ENCODE peak calls at places on chromosome 5, in seven cellular contexts. K, G, Z, T, Q, P and H are unnamed samples.

GRCh38 chr5:82329393-82329792 is 51.2 kb upstream of the RPS23 start:
- DNase-seq in Z (no peak), P (no peak), T (no peak), Q (no peak), K (no peak), G (no peak), H (no peak)

GRCh38 chr5:135432113-135432512 is 15.0 kb downstream of the DCANP1 start:
- DNase-seq in G (no peak), P (no peak), Z (no peak), T (no peak), Q (no peak), K (no peak), H (no peak)

GRCh38 chr5:167759411-167759821 is 532.0 kb upstream of the WWC1 start:
- DNase-seq in Z (no peak), T (peak), Q (no peak), K (no peak), P (peak), G (no peak), H (no peak)

GRCh38 chr5:163613150-163613442 is 107.7 kb downstream of the MAT2B start:
- DNase-seq in P (no peak), G (no peak), Q (no peak), K (no peak), Z (no peak), T (no peak), H (no peak)

GRCh38 chr5:34736445-34737119 is 80.5 kb downstream of the RAI14 start:
- DNase-seq in K (no peak), T (peak), G (no peak), P (peak), Z (no peak), Q (no peak), H (no peak)

GRCh38 chr5:160289721-160290120 is 22.6 kb downstream of the CCNJL start:
- DNase-seq in P (no peak), Z (no peak), Q (no peak), G (peak), T (no peak), K (no peak), H (no peak)

GRCh38 chr5:61275841-61276240 is 56.2 kb upstream of the ZSWIM6 start:
- DNase-seq in Q (no peak), P (peak), K (peak), T (peak), G (peak), Z (no peak), H (no peak)

GRCh38 chr5:169772256-169772655 is 135.2 kb downstream of the DOCK2 start:
- DNase-seq in P (no peak), Z (no peak), G (no peak), T (peak), Q (no peak), K (no peak), H (no peak)

GRCh38 chr5:83471405-83472212 is at the start of gene VCAN:
- DNase-seq in P (peak), Z (no peak), T (peak), G (peak), K (peak), Q (peak), H (no peak)

GRCh38 chr5:157400741-157401140 is 59.3 kb upstream of the NIPAL4 start:
- DNase-seq in Z (no peak), Q (no peak), T (no peak), P (peak), G (no peak), K (no peak), H (no peak)

GRCh38 chr5:141650851-141651727 is at the start of gene FCHSD1:
- DNase-seq in T (peak), Q (peak), K (peak), G (peak), Z (peak), P (peak), H (peak)

GRCh38 chr5:181076920-181077319 is 36.9 kb downstream of the BTNL9 start:
- DNase-seq in Q (no peak), T (no peak), P (no peak), Z (no peak), K (no peak), G (no peak), H (no peak)

GRCh38 chr5:80566711-80567259 is 3.3 kb downstream of the ANKRD34B start:
- DNase-seq in T (no peak), Z (no peak), Q (no peak), P (no peak), G (no peak), K (no peak), H (no peak)

GRCh38 chr5:33659526-33660169 is 218.9 kb downstream of the TARS1 start:
- DNase-seq in Z (no peak), T (no peak), G (no peak), P (no peak), K (no peak), Q (no peak), H (no peak)

GRCh38 chr5:27191786-27192505 is 153.6 kb upstream of the CDH9 start:
- DNase-seq in P (peak), Q (no peak), G (no peak), T (peak), Z (no peak), K (no peak), H (no peak)

GRCh38 chr5:62653001-62653863 is 74.6 kb downstream of the LRRC70 start:
- DNase-seq in G (no peak), Q (no peak), P (peak), T (peak), K (no peak), Z (no peak), H (no peak)

GRCh38 chr5:36090033-36090432 is 23.4 kb upstream of the UGT3A2 start:
- DNase-seq in K (no peak), G (peak), Q (peak), T (peak), Z (no peak), P (peak), H (no peak)

GRCh38 chr5:142611154-142611553 is 74.7 kb downstream of the FGF1 start:
- DNase-seq in K (no peak), Q (peak), P (peak), G (peak), Z (peak), T (peak), H (peak)

GRCh38 chr5:65075623-65076250 is 307.0 kb downstream of the CWC27 start:
- DNase-seq in G (no peak), K (no peak), T (no peak), Z (no peak), P (peak), Q (no peak), H (no peak)

DNA sequence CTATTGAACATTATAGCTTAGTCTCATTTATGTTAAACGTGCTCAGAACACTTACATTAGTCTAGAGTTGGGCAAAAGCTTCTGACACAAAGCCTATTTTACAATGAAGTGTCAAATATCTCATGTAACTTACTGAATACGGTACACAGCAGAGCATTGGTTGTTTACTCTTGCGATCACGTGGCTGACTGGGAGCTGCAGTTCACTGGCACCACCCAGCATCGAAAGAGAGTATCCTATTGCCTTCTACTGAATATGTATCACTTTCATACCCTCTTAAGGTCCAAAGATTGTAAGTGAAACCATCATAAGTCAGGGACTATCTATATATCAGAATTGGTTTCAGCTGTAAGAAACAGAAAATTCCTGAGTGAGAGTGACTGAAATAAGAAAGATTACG is 42.6 kb upstream of the OSMR start:
- DNase-seq in P (no peak), T (no peak), G (no peak), K (no peak), Q (no peak), Z (no peak), H (no peak)
- TF ChIP-seq CTCF in P (no peak), T (no peak), G (no peak), K (no peak), Q (no peak), Z (no peak), H (no peak)

GRCh38 chr5:150400020-150400326 is 12.7 kb downstream of the CD74 start:
- DNase-seq in Q (no peak), K (no peak), T (no peak), G (peak), P (no peak), Z (no peak), H (no peak)

GRCh38 chr5:150399158-150400019 is 13.3 kb downstream of the CD74 start:
- DNase-seq in Q (no peak), P (no peak), K (no peak), T (no peak), G (peak), Z (no peak), H (no peak)

GRCh38 chr5:150396247-150396646 is 16.5 kb downstream of the CD74 start:
- DNase-seq in Q (no peak), Z (no peak), T (no peak), K (no peak), P (no peak), G (no peak), H (no peak)

GRCh38 chr5:150398432-150399157 is 14.1 kb downstream of the CD74 start:
- DNase-seq in K (peak), P (no peak), T (no peak), Z (no peak), G (peak), Q (no peak), H (no peak)

GRCh38 chr5:150397749-150398431 is 14.8 kb downstream of the CD74 start:
- DNase-seq in Q (no peak), K (no peak), Z (no peak), P (no peak), G (no peak), T (no peak), H (no peak)
- TF ChIP-seq CTCF in Q (no peak), K (no peak), Z (no peak), P (no peak), G (no peak), T (no peak), H (peak)

DNA sequence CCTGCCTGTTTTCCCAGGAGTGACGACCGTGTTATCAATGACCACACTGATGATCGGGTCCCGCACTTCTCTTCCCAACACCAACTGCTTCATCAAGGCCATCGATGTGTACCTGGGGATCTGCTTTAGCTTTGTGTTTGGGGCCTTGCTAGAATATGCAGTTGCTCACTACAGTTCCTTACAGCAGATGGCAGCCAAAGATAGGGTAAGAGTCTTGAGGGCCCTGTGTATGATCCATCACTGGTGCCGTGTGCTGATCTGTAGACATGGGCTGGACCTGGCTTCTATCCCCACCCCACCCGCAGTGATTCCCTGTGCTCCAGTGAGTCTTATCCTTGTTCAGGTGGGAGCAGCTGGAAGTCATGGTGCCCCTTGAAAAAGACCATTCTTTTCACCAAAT is 26.0 kb downstream of the GABRP start:
- DNase-seq in K (no peak), P (peak), T (peak), G (peak), Z (no peak), Q (no peak), H (peak)
- TF ChIP-seq CTCF in K (no peak), P (peak), T (peak), G (peak), Z (no peak), Q (no peak), H (peak)

GRCh38 chr5:89263846-89264245 is 380.9 kb upstream of the MEF2C start:
- DNase-seq in G (peak), P (no peak), K (no peak), T (no peak), Z (no peak), Q (no peak), H (no peak)
- TF ChIP-seq CTCF in G (no peak), P (no peak), K (no peak), T (no peak), Z (no peak), Q (no peak), H (peak)